ENCODE peak calls at places on chromosomes 5 and 9, in five cellular contexts. J is NCI-H1694, B is NT2/D1, S is coronary artery, Z is EL. I is an unnamed sample.

GRCh38 chr9:107218834-107219485 is 64.1 kb upstream of the RAD23B start:
- DNase-seq in J (no peak), B (no peak), S (no peak), Z (no peak), I (no peak)

GRCh38 chr9:82456621-82457020 is 468.0 kb downstream of the SPATA31D1 start:
- DNase-seq in J (no peak), B (no peak), S (no peak), Z (peak), I (no peak)

GRCh38 chr5:177607452-177608192 is 7.7 kb downstream of the B4GALT7 start:
- DNase-seq in J (peak), B (peak), S (peak), Z (peak), I (peak)

GRCh38 chr9:136083558-136084190 is 11.4 kb downstream of the NACC2 start:
- DNase-seq in J (no peak), B (no peak), S (no peak), Z (no peak), I (no peak)

GRCh38 chr5:74595143-74595915 is 45.2 kb downstream of the ENC1 start:
- DNase-seq in J (no peak), B (no peak), S (no peak), Z (peak), I (peak)

GRCh38 chr9:104779946-104780539 is 16.1 kb downstream of the NIPSNAP3B start:
- DNase-seq in J (no peak), B (no peak), S (no peak), Z (no peak), I (no peak)

GRCh38 chr5:111197523-111197922 is 26.7 kb upstream of the CAMK4 start:
- DNase-seq in J (no peak), B (no peak), S (no peak), Z (peak), I (no peak)

GRCh38 chr5:151104795-151105194 is 24.0 kb upstream of the TNIP1 start:
- DNase-seq in J (no peak), B (no peak), S (no peak), Z (no peak), I (no peak)

GRCh38 chr9:19154135-19154612 is 26.9 kb upstream of the PLIN2 start:
- DNase-seq in J (no peak), B (no peak), S (peak), Z (peak), I (peak)

GRCh38 chr9:109098221-109098959 is 21.4 kb downstream of the TMEM245 start:
- DNase-seq in J (no peak), B (no peak), S (no peak), Z (peak), I (peak)

GRCh38 chr9:133580971-133581370 is 28.2 kb downstream of the FAM163B start:
- DNase-seq in J (no peak), B (peak), S (no peak), Z (no peak), I (no peak)

GRCh38 chr5:87210743-87211142 is 56.9 kb upstream of the RASA1 start:
- DNase-seq in J (no peak), B (no peak), S (no peak), Z (no peak), I (no peak)

I was measured in MG63.